ENCODE peak calls at places on chromosomes 1 and 21, in eight cellular contexts. U, S, L, F, I, D, B and A are unnamed samples.

GRCh38 chr21:43609501-43610340 is 49.6 kb downstream of the HSF2BP start:
- DNase-seq in U (no peak), S (no peak), L (no peak), F (peak), I (no peak), D (peak), B (peak), A (no peak)

GRCh38 chr1:170765712-170766330 is 101.9 kb downstream of the PRRX1 start:
- DNase-seq in U (no peak), S (peak), L (no peak), F (no peak), I (no peak), D (no peak), B (peak), A (no peak)

GRCh38 chr21:34180406-34180805 is 107.0 kb downstream of the MRPS6 start:
- DNase-seq in U (no peak), S (no peak), L (no peak), F (no peak), I (no peak), D (no peak), B (no peak), A (no peak)

GRCh38 chr1:78044796-78045599 is 768 bp upstream of the GIPC2 start:
- DNase-seq in U (no peak), S (no peak), L (no peak), F (no peak), I (no peak), D (no peak), B (no peak), A (no peak)

GRCh38 chr1:61007534-61008364 is 74.6 kb upstream of the NFIA start:
- DNase-seq in U (no peak), S (no peak), L (no peak), F (no peak), I (no peak), D (no peak), B (no peak), A (no peak)

GRCh38 chr21:45543710-45544448 is 1.6 kb upstream of the SLC19A1 start:
- DNase-seq in U (no peak), S (no peak), L (no peak), F (no peak), I (no peak), D (no peak), B (no peak), A (no peak)

GRCh38 chr1:53736290-53736689 is 2.7 kb downstream of the GLIS1 start:
- DNase-seq in U (no peak), S (no peak), L (no peak), F (no peak), I (no peak), D (no peak), B (no peak), A (no peak)

GRCh38 chr1:10564063-10564462 is 89.3 kb downstream of the PEX14 start:
- DNase-seq in U (no peak), S (no peak), L (no peak), F (no peak), I (no peak), D (no peak), B (no peak), A (no peak)

GRCh38 chr1:4825841-4826450 is 171.5 kb downstream of the AJAP1 start:
- DNase-seq in U (no peak), S (no peak), L (peak), F (no peak), I (no peak), D (no peak), B (no peak), A (no peak)

GRCh38 chr1:27522148-27522859 is 32.3 kb upstream of the WASF2 start:
- DNase-seq in U (peak), S (no peak), L (no peak), F (peak), I (peak), D (peak), B (no peak), A (peak)

GRCh38 chr1:45924736-45925135 is 121.3 kb downstream of the MAST2 start:
- DNase-seq in U (no peak), S (no peak), L (no peak), F (no peak), I (no peak), D (no peak), B (no peak), A (no peak)